ENCODE peak calls at places on chromosome 16, in seven cellular contexts. H, X, S, O, J, Q and D are unnamed samples.
A peak's percentile ranks its signal among the peaks of the same experiment; 100 is the strongest.

GRCh38 chr16:70577256-70577698 is 53.7 kb downstream of the SF3B3 start:
- DNase-seq in S (no peak), X (peak; percentile 74), J (peak; percentile 94), O (peak; percentile 93), Q (no peak), H (no peak), D (no peak)

GRCh38 chr16:47943235-47943634 is 212.6 kb downstream of the ABCC12 start:
- DNase-seq in S (no peak), Q (no peak), H (no peak), J (no peak), O (no peak), X (no peak), D (no peak)

GRCh38 chr16:75789237-75789636 is 62.9 kb upstream of the CPHXL start:
- DNase-seq in O (peak; percentile 62), Q (peak; percentile 27), J (no peak), H (peak; percentile 66), X (no peak), S (no peak), D (no peak)

GRCh38 chr16:17647879-17648649 is 177.3 kb upstream of the XYLT1 start:
- DNase-seq in X (no peak), H (no peak), S (no peak), J (no peak), Q (no peak), O (no peak), D (no peak)

GRCh38 chr16:30958164-30959083 is 870 bp downstream of the SETD1A start:
- DNase-seq in X (no peak), J (no peak), Q (peak; percentile 66), O (peak; percentile 75), S (peak; percentile 43), H (peak; percentile 49), D (no peak)

GRCh38 chr16:61934591-61934990 is 101.6 kb downstream of the CDH8 start:
- DNase-seq in X (no peak), J (no peak), Q (no peak), H (no peak), S (no peak), O (no peak), D (no peak)

GRCh38 chr16:47978491-47979490 is 177.0 kb downstream of the ABCC12 start:
- DNase-seq in S (no peak), Q (no peak), X (no peak), H (no peak), O (no peak), J (no peak), D (no peak)

GRCh38 chr16:67428146-67428731 is 2.7 kb upstream of the HSD11B2 start:
- DNase-seq in J (peak; percentile 70), Q (peak; percentile 84), H (peak; percentile 71), X (no peak), S (peak; percentile 73), O (peak; percentile 80), D (no peak)

GRCh38 chr16:80346160-80346632 is 194.6 kb upstream of the DYNLRB2 start:
- DNase-seq in J (no peak), H (peak; percentile 26), S (no peak), X (no peak), Q (no peak), O (no peak), D (no peak)

GRCh38 chr16:3643095-3643730 is 11.3 kb upstream of the DNASE1 start:
- DNase-seq in S (no peak), O (no peak), J (no peak), H (no peak), X (no peak), Q (no peak), D (no peak)

GRCh38 chr16:57791156-57791902 is 11.0 kb downstream of the KIFC3 start:
- DNase-seq in Q (no peak), S (peak; percentile 61), J (no peak), O (no peak), X (no peak), H (no peak), D (no peak)

GRCh38 chr16:85004587-85005205 is 6.6 kb downstream of the ZDHHC7 start:
- DNase-seq in S (no peak), O (peak; percentile 91), H (peak; percentile 91), X (peak; percentile 32), J (no peak), Q (no peak), D (no peak)

GRCh38 chr16:24820522-24820921 is 25.2 kb upstream of the SLC5A11 start:
- DNase-seq in X (no peak), Q (no peak), O (peak; percentile 26), S (no peak), J (no peak), H (no peak), D (no peak)

GRCh38 chr16:870856-871561 is 70.5 kb upstream of the GNG13 start:
- DNase-seq in Q (no peak), H (no peak), X (no peak), J (no peak), O (no peak), S (peak; percentile 10), D (no peak)

GRCh38 chr16:56269824-56270684 is 78.8 kb downstream of the GNAO1 start:
- DNase-seq in X (no peak), J (no peak), H (peak; percentile 72), S (no peak), O (no peak), Q (peak; percentile 46), D (no peak)

GRCh38 chr16:12271006-12271405 is 294.5 kb downstream of the SNX29 start:
- DNase-seq in Q (no peak), O (peak; percentile 37), H (peak; percentile 41), X (no peak), J (no peak), S (no peak), D (no peak)
- TF ChIP-seq CTCF in Q (no peak), O (peak; percentile 36), H (peak; percentile 59), X (no peak), J (no peak), S (peak; percentile 48), D (no peak)

DNA sequence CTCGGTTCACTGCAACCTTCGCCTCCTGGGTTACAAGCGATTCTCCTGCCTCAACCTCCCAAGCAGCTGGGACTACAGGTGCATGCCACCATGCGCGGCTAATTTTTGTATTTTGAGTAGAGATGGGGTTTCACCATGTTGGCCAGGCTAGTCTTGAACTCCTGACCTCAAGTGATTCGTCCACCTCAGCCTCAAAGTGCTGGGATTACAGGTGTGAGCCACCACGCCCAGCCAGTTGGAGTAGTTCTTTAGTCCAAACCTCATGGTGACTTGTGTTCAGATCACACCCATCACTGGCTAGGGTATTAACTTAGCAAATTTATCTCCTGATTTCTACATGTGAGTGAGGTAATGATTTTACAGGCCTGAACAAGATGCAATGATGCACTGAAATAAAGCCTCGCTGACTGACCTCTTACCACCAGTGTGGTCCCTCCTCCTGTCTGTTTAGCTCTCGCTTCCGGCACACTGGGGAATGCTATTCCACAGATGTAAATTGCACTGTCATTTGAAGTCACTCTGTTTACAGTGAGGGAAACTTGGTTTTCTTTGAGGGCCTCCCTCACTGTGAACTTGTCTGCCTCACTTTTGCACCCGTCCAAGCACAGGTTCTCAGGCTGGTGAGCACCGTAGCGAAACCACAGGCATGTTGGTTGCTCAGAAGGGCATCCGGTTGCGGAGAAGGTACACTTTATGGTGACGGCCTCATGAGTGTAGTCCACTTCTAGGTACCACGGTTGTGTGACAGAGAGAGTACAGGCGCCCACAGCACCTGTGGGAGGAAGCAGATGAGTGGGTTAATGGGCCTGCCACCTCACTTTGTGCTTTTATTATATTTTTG is 5.5 kb downstream of the IGSF6 start:
- DNase-seq in O (no peak), Q (peak; percentile 20), J (no peak), S (no peak), H (no peak), X (no peak), D (no peak)
- H3K4me3 ChIP-seq in O (no peak overlapping the region), Q (no peak overlapping the region), J (no peak overlapping the region), S (no peak overlapping the region), H (no peak overlapping the region), X (no peak overlapping the region), D (no peak overlapping the region)

DNA sequence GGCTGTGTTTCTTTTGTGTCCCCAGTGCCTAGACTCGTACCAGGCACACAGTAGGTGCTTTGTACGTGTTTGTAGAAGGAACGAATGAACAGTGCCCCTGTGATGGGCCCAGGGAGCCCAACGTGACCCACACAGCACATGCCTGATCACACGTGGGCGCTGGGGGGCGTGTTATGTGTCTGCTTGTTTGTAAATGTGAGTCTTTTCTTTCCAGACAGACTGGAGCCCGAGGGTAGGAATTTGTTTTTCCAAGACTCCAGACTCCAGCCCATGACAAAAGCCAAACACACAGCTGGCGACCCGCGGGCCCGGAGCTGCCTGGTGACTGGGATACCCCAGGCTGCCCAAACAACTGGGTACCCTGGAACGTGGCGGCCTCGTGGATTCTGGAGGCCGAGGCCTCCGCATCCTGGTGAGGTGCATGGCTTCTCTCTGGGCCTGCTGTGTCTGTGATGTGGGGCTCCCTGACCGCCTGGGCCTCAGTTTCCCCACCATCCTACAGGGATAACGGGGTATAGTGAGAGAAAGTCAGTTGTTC is 14.9 kb upstream of the CBFA2T3 start:
- DNase-seq in Q (no peak), J (no peak), O (no peak), H (no peak), S (no peak), X (no peak), D (no peak)
- TF ChIP-seq CTCF in Q (no peak), J (no peak), O (no peak), H (no peak), S (no peak), X (no peak), D (no peak)

GRCh38 chr16:16005725-16006124 is 56.3 kb downstream of the ABCC1 start:
- DNase-seq in O (peak; percentile 37), X (no peak), S (no peak), J (no peak), H (no peak), Q (no peak), D (no peak)

GRCh38 chr16:16006650-16007049 is 57.2 kb downstream of the ABCC1 start:
- DNase-seq in X (no peak), O (no peak), J (no peak), Q (no peak), H (no peak), S (no peak), D (no peak)

GRCh38 chr16:16008666-16009065 is 59.2 kb downstream of the ABCC1 start:
- DNase-seq in Q (no peak), X (no peak), S (no peak), J (no peak), H (no peak), O (no peak), D (no peak)

GRCh38 chr16:16009396-16009795 is 60.0 kb downstream of the ABCC1 start:
- DNase-seq in X (no peak), Q (no peak), S (peak; percentile 69), O (no peak), H (no peak), J (no peak), D (no peak)

GRCh38 chr16:16007743-16008111 is 58.3 kb downstream of the ABCC1 start:
- DNase-seq in Q (no peak), H (no peak), X (no peak), S (no peak), O (no peak), J (no peak), D (no peak)
- H3K4me3 ChIP-seq in Q (no peak overlapping the region), H (no peak overlapping the region), X (no peak overlapping the region), S (no peak overlapping the region), O (no peak overlapping the region), J (no peak overlapping the region), D (no peak overlapping the region)

DNA sequence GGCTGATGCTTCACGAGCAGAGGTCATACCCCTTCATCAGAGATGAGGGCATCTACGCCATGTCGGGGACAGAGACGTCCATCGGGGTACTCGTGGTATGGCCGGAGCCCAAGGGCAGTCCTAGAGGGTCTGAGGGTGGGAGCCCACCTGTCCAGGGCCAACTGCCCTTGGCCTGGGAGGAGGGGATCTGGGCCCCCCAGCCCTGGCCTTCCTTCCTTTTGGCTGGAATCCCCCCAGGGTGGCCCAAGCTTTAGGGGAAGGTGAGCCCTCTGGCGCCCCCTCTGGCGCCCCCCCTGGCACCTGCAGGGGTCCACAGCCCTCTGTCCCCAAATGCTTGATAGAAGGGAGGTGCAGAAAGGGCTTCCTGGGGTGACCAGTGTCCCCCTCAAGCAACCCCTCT is 69.3 kb downstream of the SCNN1B start:
- DNase-seq in S (no peak), Q (no peak), O (no peak), X (no peak), H (no peak), J (no peak), D (no peak)
- TF ChIP-seq CTCF in S (no peak), Q (no peak), O (no peak), X (no peak), H (no peak), J (no peak), D (no peak)